ENCODE peak calls at places on chromosomes 11 and 22, in six cellular contexts. S is GM12891, U is GM12878, Q is HepG2, E is H1, A is K562. F is an unnamed sample.

GRCh38 chr11:37322333-37323194 is 724.5 kb upstream of the RAG2 start:
- DNase-seq in Q (no peak), E (no peak), A (no peak), U (no peak), S (no peak), F (no peak)

GRCh38 chr22:32695451-32695891 is 106.0 kb upstream of the TIMP3 start:
- DNase-seq in S (no peak), U (no peak), Q (peak; percentile 87), A (no peak), E (no peak), F (no peak)

GRCh38 chr22:41217553-41218157 is 12.5 kb downstream of the L3MBTL2 start:
- DNase-seq in E (no peak), A (no peak), U (no peak), Q (no peak), S (peak; percentile 60), F (peak; percentile 56)

GRCh38 chr11:134751825-134752224 is 339.8 kb upstream of the B3GAT1 start:
- DNase-seq in E (no peak), A (no peak), U (no peak), Q (no peak), S (no peak), F (no peak)

GRCh38 chr11:6538456-6538855 is 41.4 kb downstream of the DNHD1 start:
- DNase-seq in E (no peak), Q (no peak), S (no peak), A (no peak), U (no peak), F (no peak)

GRCh38 chr11:92224394-92225205 is at the start of gene FAT3:
- DNase-seq in U (no peak), E (no peak), Q (no peak), A (no peak), S (no peak), F (no peak)

GRCh38 chr11:107561688-107562087 is 3.8 kb downstream of the ALKBH8 start:
- DNase-seq in E (no peak), A (no peak), S (no peak), Q (no peak), U (no peak), F (no peak)

GRCh38 chr11:2951235-2952110 is 22.3 kb upstream of the PHLDA2 start:
- DNase-seq in U (no peak), A (no peak), E (no peak), S (no peak), Q (no peak), F (no peak)

GRCh38 chr11:79101736-79102135 is 339.1 kb downstream of the TENM4 start:
- DNase-seq in Q (no peak), E (no peak), S (no peak), U (no peak), A (no peak), F (no peak)

GRCh38 chr11:47143322-47143721 is 33.4 kb downstream of the ARFGAP2 start:
- DNase-seq in E (no peak), A (no peak), Q (no peak), S (no peak), U (no peak), F (no peak)

GRCh38 chr11:96050435-96051182 is 126.7 kb upstream of the MTMR2 start:
- DNase-seq in A (no peak), U (no peak), E (no peak), S (no peak), Q (peak; percentile 76), F (no peak)

GRCh38 chr22:33000342-33001280 is 57.6 kb downstream of the SYN3 start:
- DNase-seq in A (peak; percentile 52), S (no peak), Q (peak; percentile 15), U (no peak), E (peak; percentile 74), F (no peak)

GRCh38 chr11:121571466-121571865 is 118.7 kb upstream of the SORL1-AS1 start:
- DNase-seq in S (no peak), Q (no peak), E (no peak), A (no peak), U (no peak), F (no peak)

GRCh38 chr11:17601206-17602075 is 54.4 kb downstream of the OTOG start:
- DNase-seq in Q (no peak), E (no peak), S (no peak), A (peak; percentile 44), U (no peak), F (no peak)

GRCh38 chr22:29733362-29734322 is 13.8 kb downstream of the CABP7 start:
- DNase-seq in A (no peak), E (no peak), U (peak; percentile 17), Q (no peak), S (no peak), F (no peak)

GRCh38 chr11:103940542-103940941 is 95.9 kb upstream of the DDI1 start:
- DNase-seq in S (no peak), U (no peak), A (no peak), E (no peak), Q (no peak), F (no peak)

GRCh38 chr11:75450826-75451783 is 18.1 kb upstream of the KLHL35 start:
- DNase-seq in E (no peak), A (peak; percentile 86), U (no peak), S (peak; percentile 53), Q (no peak), F (peak; percentile 52)

GRCh38 chr11:115760528-115760837 is 256.3 kb upstream of the CADM1 start:
- DNase-seq in Q (no peak), E (no peak), S (no peak), U (no peak), A (no peak), F (no peak)

GRCh38 chr11:103091441-103091809 is 535 bp downstream of the DCUN1D5 start:
- DNase-seq in E (no peak), S (no peak), A (no peak), U (no peak), Q (peak; percentile 32), F (peak; percentile 14)

GRCh38 chr11:70491696-70492472 is 93.6 kb downstream of the CTTN start:
- DNase-seq in A (no peak), E (no peak), U (no peak), Q (no peak), S (no peak), F (no peak)

GRCh38 chr22:49095366-49095765 is 732.3 kb downstream of the BRD1 start:
- DNase-seq in A (no peak), E (no peak), Q (no peak), S (no peak), U (no peak), F (no peak)

GRCh38 chr22:49404576-49405199 is 423.0 kb downstream of the BRD1 start:
- DNase-seq in U (no peak), S (no peak), A (no peak), E (no peak), Q (no peak), F (no peak)

GRCh38 chr11:48012051-48012391 is 31.7 kb downstream of the PTPRJ start:
- DNase-seq in U (no peak), Q (no peak), E (no peak), A (no peak), S (no peak), F (no peak)

GRCh38 chr22:38465673-38466490 is 2.0 kb upstream of the KDELR3 start:
- DNase-seq in E (no peak), Q (no peak), U (no peak), A (no peak), S (no peak), F (no peak)

GRCh38 chr11:62004473-62004872 is 37.0 kb upstream of the FTH1 start:
- DNase-seq in E (no peak), S (no peak), U (peak; percentile 66), Q (no peak), A (no peak), F (peak; percentile 57)

GRCh38 chr11:94602430-94603372 is 35.5 kb downstream of the PIWIL4 start:
- DNase-seq in U (peak; percentile 75), S (peak; percentile 19), E (no peak), Q (peak; percentile 66), A (peak; percentile 29), F (peak; percentile 13)
- TF ChIP-seq POLR2A in U (no peak), S (no peak), E (no peak), Q (no peak), A (no peak), F (no peak)

GRCh38 chr22:22712092-22712658 is 67.8 kb downstream of the GGTLC2 start:
- DNase-seq in S (no peak), A (no peak), U (no peak), E (no peak), Q (no peak), F (no peak)

GRCh38 chr22:22710719-22711531 is 66.5 kb downstream of the GGTLC2 start:
- DNase-seq in S (no peak), A (peak; percentile 100), E (no peak), U (no peak), Q (peak; percentile 15), F (no peak)

GRCh38 chr22:22709719-22710445 is 65.5 kb downstream of the GGTLC2 start:
- DNase-seq in Q (no peak), U (no peak), E (no peak), S (no peak), A (peak; percentile 100), F (no peak)

GRCh38 chr22:22712666-22713365 is 68.4 kb downstream of the GGTLC2 start:
- DNase-seq in E (no peak), Q (no peak), A (no peak), U (no peak), S (no peak), F (no peak)

DNA sequence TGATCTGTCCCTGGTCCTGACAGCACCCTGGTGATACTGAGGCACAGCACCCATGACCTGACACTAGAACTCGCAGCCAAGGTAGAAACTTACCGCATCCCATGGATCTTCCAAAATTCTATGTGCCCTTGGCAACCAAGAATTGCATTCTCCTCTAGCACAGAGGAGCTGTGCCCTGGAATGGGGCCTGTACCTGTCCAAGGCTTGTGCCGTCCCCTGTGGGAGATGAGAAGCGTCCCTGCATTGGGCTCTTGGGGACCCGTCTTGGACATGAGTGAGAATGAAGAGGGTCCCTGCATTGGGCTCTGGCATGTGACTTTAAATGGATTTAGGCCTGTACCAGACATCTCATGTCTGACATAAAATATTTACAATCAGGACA is 67.1 kb downstream of the GGTLC2 start:
- DNase-seq in E (no peak), A (no peak), Q (no peak), U (no peak), S (no peak), F (no peak)
- TF ChIP-seq TAF1 in E (no peak), A (no peak), Q (no peak), U (no peak), S (no peak), F (no peak)

GRCh38 chr11:33161120-33162005 is at the start of gene CSTF3:
- DNase-seq in E (peak; percentile 98), S (peak; percentile 74), U (peak; percentile 74), A (peak; percentile 95), Q (peak; percentile 98), F (peak; percentile 79)
- TF ChIP-seq POLR2A in E (peak; percentile 87), S (peak; percentile 76), U (peak; percentile 80), A (peak; percentile 96), Q (peak; percentile 69), F (peak; percentile 81)

DNA sequence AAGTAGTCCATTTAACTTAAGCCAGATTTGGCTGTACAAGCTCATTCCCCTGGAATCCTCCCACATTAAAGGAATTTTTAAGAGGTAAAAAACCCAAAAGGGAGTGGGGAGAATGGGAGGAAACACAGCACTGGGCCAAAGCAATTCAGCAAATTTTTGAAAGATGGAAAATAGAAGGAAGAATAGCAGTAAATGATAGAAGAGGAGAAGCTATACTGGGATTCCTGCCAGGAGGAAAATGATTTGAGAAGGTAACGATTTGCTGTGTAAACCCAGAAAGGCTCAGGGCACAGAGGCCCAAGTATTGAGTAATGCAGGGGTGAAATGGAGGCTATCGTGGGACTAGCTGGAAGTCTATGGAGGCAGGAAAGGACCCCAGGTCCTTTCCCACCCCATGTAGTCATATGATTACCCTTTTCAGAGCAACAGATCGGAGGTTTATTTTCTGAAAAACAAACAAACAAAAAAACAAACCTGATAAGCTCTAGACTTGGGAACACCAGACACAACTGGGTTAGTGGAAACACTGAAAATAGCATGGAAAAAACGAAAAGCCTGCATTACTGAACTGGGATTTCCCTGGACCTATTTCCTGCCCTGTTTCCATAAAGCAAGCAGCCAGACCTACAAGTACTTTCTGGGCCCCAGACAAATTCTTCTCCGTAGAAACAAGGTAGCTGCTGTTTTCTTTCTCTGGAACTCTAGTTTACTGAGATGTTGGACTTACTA is 140.0 kb downstream of the SWAP70 start:
- DNase-seq in Q (no peak), U (no peak), S (no peak), A (no peak), E (no peak), F (no peak)
- TF ChIP-seq TAF1 in Q (no peak), U (no peak), S (no peak), A (no peak), E (no peak), F (no peak)